ENCODE peak calls at places on chromosomes 6 and 20, in five cellular contexts. One of them, this sample, is unnamed.

GRCh38 chr20:12740647-12741046 is 268.1 kb upstream of the SPTLC3 start:
- DNase-seq in H9: no peak
- DNase-seq in neuronal stem cell: no peak
- DNase-seq in H1: no peak
- DNase-seq in trophoblast cell: no peak
- DNase-seq in this sample: no peak

GRCh38 chr20:33672426-33673114 is 1.7 kb downstream of the NECAB3 start:
- DNase-seq in H9: no peak
- DNase-seq in neuronal stem cell: no peak
- DNase-seq in H1: no peak
- DNase-seq in trophoblast cell: no peak
- DNase-seq in this sample: peak

GRCh38 chr6:114042267-114043075 is 71.5 kb upstream of the HDAC2 start:
- DNase-seq in H9: no peak
- DNase-seq in neuronal stem cell: no peak
- DNase-seq in H1: no peak
- DNase-seq in trophoblast cell: no peak
- DNase-seq in this sample: no peak

GRCh38 chr6:159804504-159804903 is 4.4 kb downstream of the PNLDC1 start:
- DNase-seq in H9: no peak
- DNase-seq in neuronal stem cell: no peak
- DNase-seq in H1: no peak
- DNase-seq in trophoblast cell: no peak
- DNase-seq in this sample: no peak

GRCh38 chr6:89145461-89145961 is 344 bp upstream of the PM20D2 start:
- DNase-seq in H9: no peak
- DNase-seq in neuronal stem cell: no peak
- DNase-seq in H1: no peak
- DNase-seq in trophoblast cell: peak
- DNase-seq in this sample: peak

GRCh38 chr20:36957875-36958667 is 6.6 kb upstream of the SAMHD1 start:
- DNase-seq in H9: no peak
- DNase-seq in neuronal stem cell: no peak
- DNase-seq in H1: no peak
- DNase-seq in trophoblast cell: peak
- DNase-seq in this sample: no peak

GRCh38 chr6:119454694-119455093 is 105.1 kb upstream of the MAN1A1 start:
- DNase-seq in H9: no peak
- DNase-seq in neuronal stem cell: no peak
- DNase-seq in H1: no peak
- DNase-seq in trophoblast cell: no peak
- DNase-seq in this sample: no peak

GRCh38 chr20:43178079-43178478 is 11.6 kb downstream of the PTPRT start:
- DNase-seq in H9: no peak
- DNase-seq in neuronal stem cell: no peak
- DNase-seq in H1: no peak
- DNase-seq in trophoblast cell: no peak
- DNase-seq in this sample: no peak

GRCh38 chr6:161353208-161353613 is 79.3 kb upstream of the AGPAT4 start:
- DNase-seq in H9: peak
- DNase-seq in neuronal stem cell: no peak
- DNase-seq in H1: peak
- DNase-seq in trophoblast cell: peak
- DNase-seq in this sample: peak

GRCh38 chr6:44567406-44567805 is 179.9 kb downstream of the CDC5L start:
- DNase-seq in H9: no peak
- DNase-seq in neuronal stem cell: no peak
- DNase-seq in H1: no peak
- DNase-seq in trophoblast cell: no peak
- DNase-seq in this sample: no peak

GRCh38 chr20:34390769-34391447 is 27.8 kb downstream of the ITCH start:
- DNase-seq in H9: no peak
- DNase-seq in neuronal stem cell: no peak
- DNase-seq in H1: no peak
- DNase-seq in trophoblast cell: peak
- DNase-seq in this sample: peak

GRCh38 chr20:10510216-10510615 is 75.1 kb downstream of the SLX4IP start:
- DNase-seq in H9: no peak
- DNase-seq in neuronal stem cell: no peak
- DNase-seq in H1: no peak
- DNase-seq in trophoblast cell: no peak
- DNase-seq in this sample: no peak

GRCh38 chr6:33812669-33813068 is 8.9 kb upstream of the MLN start:
- DNase-seq in H9: peak
- DNase-seq in neuronal stem cell: peak
- DNase-seq in H1: peak
- DNase-seq in trophoblast cell: peak
- DNase-seq in this sample: peak

GRCh38 chr6:12012566-12013367 is 655 bp downstream of the HIVEP1 start:
- DNase-seq in H9: peak
- DNase-seq in neuronal stem cell: peak
- DNase-seq in H1: peak
- DNase-seq in trophoblast cell: peak
- DNase-seq in this sample: peak

GRCh38 chr20:4937422-4938319 is 63.6 kb downstream of the SLC23A2 start:
- DNase-seq in H9: no peak
- DNase-seq in neuronal stem cell: no peak
- DNase-seq in H1: no peak
- DNase-seq in trophoblast cell: no peak
- DNase-seq in this sample: no peak

GRCh38 chr6:53628354-53629119 is 37.0 kb downstream of the KLHL31 start:
- DNase-seq in H9: no peak
- DNase-seq in neuronal stem cell: no peak
- DNase-seq in H1: no peak
- DNase-seq in trophoblast cell: no peak
- DNase-seq in this sample: no peak

GRCh38 chr6:54074591-54075195 is 36.5 kb upstream of the MLIP start:
- DNase-seq in H9: no peak
- DNase-seq in neuronal stem cell: no peak
- DNase-seq in H1: no peak
- DNase-seq in trophoblast cell: peak
- DNase-seq in this sample: no peak

GRCh38 chr6:131918650-131919355 is 32.4 kb downstream of the CCN2 start:
- DNase-seq in H9: peak
- DNase-seq in neuronal stem cell: no peak
- DNase-seq in H1: peak
- DNase-seq in trophoblast cell: no peak
- DNase-seq in this sample: no peak

GRCh38 chr20:62712606-62713005 is 4.0 kb downstream of the NTSR1 start:
- DNase-seq in H9: no peak
- DNase-seq in neuronal stem cell: no peak
- DNase-seq in H1: no peak
- DNase-seq in trophoblast cell: no peak
- DNase-seq in this sample: no peak

GRCh38 chr6:24919404-24919892 is 16.3 kb downstream of the RIPOR2 start:
- DNase-seq in H9: no peak
- DNase-seq in neuronal stem cell: no peak
- DNase-seq in H1: no peak
- DNase-seq in trophoblast cell: no peak
- DNase-seq in this sample: no peak

GRCh38 chr20:25148181-25148981 is 47.1 kb upstream of the ENTPD6 start:
- DNase-seq in H9: peak
- DNase-seq in neuronal stem cell: no peak
- DNase-seq in H1: peak
- DNase-seq in trophoblast cell: peak
- DNase-seq in this sample: peak

GRCh38 chr6:33557376-33557775 is 22.7 kb downstream of the BAK1 start:
- DNase-seq in H9: no peak
- DNase-seq in neuronal stem cell: no peak
- DNase-seq in H1: no peak
- DNase-seq in trophoblast cell: no peak
- DNase-seq in this sample: no peak

GRCh38 chr6:53066059-53066406 is 829 bp downstream of the FBXO9 start:
- DNase-seq in H9: no peak
- DNase-seq in neuronal stem cell: no peak
- DNase-seq in H1: no peak
- DNase-seq in trophoblast cell: peak
- DNase-seq in this sample: peak

GRCh38 chr20:62776035-62776691 is 20.1 kb upstream of the MRGBP start:
- DNase-seq in H9: no peak
- DNase-seq in neuronal stem cell: no peak
- DNase-seq in H1: no peak
- DNase-seq in trophoblast cell: no peak
- DNase-seq in this sample: no peak

GRCh38 chr6:149934249-149935156 is 7.3 kb upstream of the ULBP2 start:
- DNase-seq in H9: no peak
- DNase-seq in neuronal stem cell: peak
- DNase-seq in H1: peak
- DNase-seq in trophoblast cell: peak
- DNase-seq in this sample: peak

GRCh38 chr6:135871296-135871695 is 19.8 kb downstream of the PDE7B start:
- DNase-seq in H9: no peak
- DNase-seq in neuronal stem cell: no peak
- DNase-seq in H1: no peak
- DNase-seq in trophoblast cell: no peak
- DNase-seq in this sample: no peak

GRCh38 chr6:124522335-124522734 is 439.9 kb upstream of the RNF217 start:
- DNase-seq in H9: no peak
- DNase-seq in neuronal stem cell: no peak
- DNase-seq in H1: no peak
- DNase-seq in trophoblast cell: no peak
- DNase-seq in this sample: no peak

DNA sequence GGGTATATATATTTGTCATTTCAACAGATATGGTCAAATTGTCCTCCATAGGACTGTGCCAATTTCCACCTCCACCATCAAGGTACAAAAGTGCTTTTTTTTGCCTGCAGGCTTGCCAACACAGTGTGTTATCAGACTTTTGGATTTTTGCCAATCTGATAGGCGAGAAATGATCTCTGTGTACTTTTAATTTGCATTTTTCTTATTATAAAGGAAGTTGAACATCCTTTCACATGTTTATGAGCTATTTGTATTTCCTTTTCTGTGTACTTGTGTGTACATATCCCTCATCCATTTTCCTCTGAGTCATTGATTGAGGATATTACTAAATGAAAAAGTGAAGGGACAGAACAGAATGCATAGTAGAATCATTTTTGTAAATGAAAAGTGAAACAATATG is 39.0 kb upstream of the PTPN1 start:
- DNase-seq in H9: no peak
- DNase-seq in neuronal stem cell: no peak
- DNase-seq in H1: no peak
- DNase-seq in trophoblast cell: no peak
- DNase-seq in this sample: no peak
- H2BK12ac ChIP-seq in H9: no peak
- H2BK12ac ChIP-seq in neuronal stem cell: no peak
- H2BK12ac ChIP-seq in H1: no peak
- H2BK12ac ChIP-seq in trophoblast cell: no peak
- H2BK12ac ChIP-seq in this sample: no peak

DNA sequence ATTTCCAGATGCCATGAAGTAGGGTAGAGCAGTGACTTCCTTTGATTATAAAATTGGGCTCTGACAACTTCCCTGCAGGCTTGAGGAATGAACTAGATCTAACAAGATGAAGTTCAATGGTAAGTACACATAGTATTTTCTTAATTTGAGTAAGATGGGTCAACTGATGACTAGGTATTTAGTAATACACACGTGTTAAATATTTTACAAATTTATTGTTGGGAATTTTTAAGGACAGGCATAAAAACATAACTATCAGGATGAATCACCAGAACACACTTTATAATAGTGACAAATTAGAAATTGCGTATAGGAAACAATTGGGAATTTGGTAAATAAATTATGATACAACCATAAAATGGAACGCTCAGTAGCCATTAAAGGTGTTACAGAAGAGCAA is 762.4 kb upstream of the SLC35B3 start:
- DNase-seq in H9: no peak
- DNase-seq in neuronal stem cell: no peak
- DNase-seq in H1: no peak
- DNase-seq in trophoblast cell: no peak
- DNase-seq in this sample: no peak
- H3K27ac ChIP-seq in H9: no peak
- H3K27ac ChIP-seq in neuronal stem cell: no peak
- H3K27ac ChIP-seq in H1: no peak
- H3K27ac ChIP-seq in trophoblast cell: no peak
- H3K27ac ChIP-seq in this sample: no peak

GRCh38 chr20:50532231-50532630 is 22.0 kb downstream of the PTPN1 start:
- DNase-seq in H9: no peak
- DNase-seq in neuronal stem cell: no peak
- DNase-seq in H1: no peak
- DNase-seq in trophoblast cell: no peak
- DNase-seq in this sample: no peak

GRCh38 chr20:50527068-50527605 is 17.0 kb downstream of the PTPN1 start:
- DNase-seq in H9: no peak
- DNase-seq in neuronal stem cell: no peak
- DNase-seq in H1: no peak
- DNase-seq in trophoblast cell: no peak
- DNase-seq in this sample: no peak

GRCh38 chr20:50528804-50529351 is 18.7 kb downstream of the PTPN1 start:
- DNase-seq in H9: no peak
- DNase-seq in neuronal stem cell: no peak
- DNase-seq in H1: no peak
- DNase-seq in trophoblast cell: no peak
- DNase-seq in this sample: no peak

GRCh38 chr20:50526403-50526989 is 16.3 kb downstream of the PTPN1 start:
- DNase-seq in H9: no peak
- DNase-seq in neuronal stem cell: no peak
- DNase-seq in H1: no peak
- DNase-seq in trophoblast cell: no peak
- DNase-seq in this sample: no peak

GRCh38 chr20:50528129-50528528 is 17.9 kb downstream of the PTPN1 start:
- DNase-seq in H9: no peak
- DNase-seq in neuronal stem cell: no peak
- DNase-seq in H1: no peak
- DNase-seq in trophoblast cell: no peak
- DNase-seq in this sample: no peak
- H2AK5ac ChIP-seq in H9: no peak
- H2AK5ac ChIP-seq in neuronal stem cell: no peak
- H2AK5ac ChIP-seq in H1: no peak
- H2AK5ac ChIP-seq in trophoblast cell: no peak
- H2AK5ac ChIP-seq in this sample: no peak

GRCh38 chr6:129786548-129786947 is 74.6 kb downstream of the TMEM244 start:
- DNase-seq in H9: no peak
- DNase-seq in neuronal stem cell: no peak
- DNase-seq in H1: no peak
- DNase-seq in trophoblast cell: no peak
- DNase-seq in this sample: no peak

GRCh38 chr6:129785081-129785755 is 75.2 kb upstream of the ARHGAP18 start:
- DNase-seq in H9: no peak
- DNase-seq in neuronal stem cell: no peak
- DNase-seq in H1: no peak
- DNase-seq in trophoblast cell: no peak
- DNase-seq in this sample: no peak

GRCh38 chr6:129790786-129791185 is 70.3 kb downstream of the TMEM244 start:
- DNase-seq in H9: no peak
- DNase-seq in neuronal stem cell: no peak
- DNase-seq in H1: no peak
- DNase-seq in trophoblast cell: no peak
- DNase-seq in this sample: no peak

GRCh38 chr6:129789974-129790373 is 71.1 kb downstream of the TMEM244 start:
- DNase-seq in H9: no peak
- DNase-seq in neuronal stem cell: no peak
- DNase-seq in H1: no peak
- DNase-seq in trophoblast cell: no peak
- DNase-seq in this sample: no peak

DNA sequence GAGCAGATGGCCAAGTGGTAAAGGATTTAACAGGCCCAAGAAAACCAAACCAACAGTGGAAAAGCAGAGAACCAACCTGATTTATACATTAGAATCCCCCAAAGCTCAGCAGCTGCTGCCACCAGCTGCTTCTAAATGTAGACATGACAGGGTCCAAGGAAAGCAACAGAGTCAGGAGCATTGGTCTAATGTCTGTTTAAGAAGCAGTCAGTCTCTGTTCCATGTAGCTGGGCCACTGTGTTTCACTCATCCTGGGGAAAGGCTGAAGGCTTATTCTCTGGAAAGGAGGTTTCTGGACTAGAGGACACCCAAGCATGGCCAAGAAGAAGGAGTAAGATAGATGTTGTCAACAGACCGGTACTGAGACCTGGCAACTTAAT is 75.4 kb downstream of the TMEM244 start:
- DNase-seq in H9: no peak
- DNase-seq in neuronal stem cell: no peak
- DNase-seq in H1: no peak
- DNase-seq in trophoblast cell: no peak
- DNase-seq in this sample: no peak
- H2BK12ac ChIP-seq in H9: no peak
- H2BK12ac ChIP-seq in neuronal stem cell: no peak
- H2BK12ac ChIP-seq in H1: no peak
- H2BK12ac ChIP-seq in trophoblast cell: no peak
- H2BK12ac ChIP-seq in this sample: no peak